ENCODE peak calls at places on chromosomes 11 and 22, in eight cellular contexts. N is transverse colon, W is mesendoderm, G is IMR-90, D is body of pancreas, B is neural progenitor cell, I is sigmoid colon, T is fibroblast of lung. X is an unnamed sample. For H3K4me1 and H3K27me3, the result is how much of the 10 kb centered on the place peaks cover.

GRCh38 chr11:67581469-67581868 is 2.1 kb upstream of the GSTP1 start:
- DNase-seq in N (no peak), D (peak), T (no peak), G (no peak), W (peak), B (peak), I (no peak), X (no peak)

GRCh38 chr11:4496555-4497248 is 14.3 kb downstream of the OR52K1 start:
- DNase-seq in T (peak), G (no peak), W (no peak), N (no peak), D (peak), B (no peak), I (no peak), X (no peak)

GRCh38 chr11:19880088-19880345 is 167.4 kb downstream of the NAV2 start:
- DNase-seq in G (no peak), I (no peak), B (no peak), N (no peak), W (no peak), D (no peak), T (no peak), X (no peak)

GRCh38 chr11:46321757-46322156 is 25.5 kb upstream of the DGKZ start:
- DNase-seq in N (no peak), G (no peak), T (peak), D (no peak), I (no peak), B (no peak), W (no peak), X (no peak)

GRCh38 chr11:130442728-130443127 is 5.7 kb upstream of the ADAMTS15 start:
- DNase-seq in N (no peak), B (no peak), G (peak), D (no peak), W (no peak), I (no peak), T (peak), X (no peak)

GRCh38 chr11:59224419-59224928 is 11.7 kb upstream of the MPEG1 start:
- DNase-seq in G (no peak), N (no peak), T (peak), D (peak), B (no peak), I (peak), W (no peak), X (no peak)

GRCh38 chr11:87740968-87741367 is 434.3 kb downstream of the RAB38 start:
- DNase-seq in N (no peak), G (no peak), W (no peak), I (no peak), D (no peak), B (no peak), T (no peak), X (no peak)

GRCh38 chr11:69383372-69383771 is 89.4 kb downstream of the MYEOV start:
- DNase-seq in I (no peak), T (no peak), D (no peak), W (no peak), G (no peak), B (no peak), N (no peak), X (no peak)

GRCh38 chr11:3105791-3106735 is 48.8 kb upstream of the CARS1 start:
- DNase-seq in I (peak), W (no peak), G (no peak), B (no peak), N (no peak), D (no peak), T (no peak), X (no peak)

GRCh38 chr11:122563761-122564160 is 91.8 kb upstream of the UBASH3B start:
- DNase-seq in D (no peak), T (no peak), N (no peak), G (no peak), W (peak), I (no peak), B (no peak), X (no peak)

GRCh38 chr11:123301696-123302400 is 106.8 kb upstream of the CLMP start:
- DNase-seq in I (peak), D (peak), T (no peak), B (peak), N (peak), G (peak), W (peak), X (peak)

DNA sequence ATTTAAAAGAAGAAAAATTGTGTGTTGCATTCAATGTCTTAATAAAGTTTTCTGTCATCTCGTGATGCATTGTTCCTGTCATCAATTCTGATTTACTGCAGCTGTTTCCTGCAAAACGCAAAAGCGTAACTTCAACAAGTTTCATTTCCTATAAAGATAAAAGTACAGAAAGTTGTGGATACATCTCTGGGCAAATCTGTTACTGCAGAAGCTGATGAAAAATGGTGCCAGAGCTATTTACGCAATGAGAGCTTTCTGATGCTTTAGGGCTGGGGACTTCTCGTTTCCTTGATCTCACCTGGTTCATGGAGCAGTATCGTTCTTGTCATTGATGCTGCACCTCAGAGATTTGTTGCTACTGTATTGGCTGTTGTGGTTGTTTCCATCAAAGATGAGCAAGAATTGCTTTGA is 15.5 kb upstream of the MS4A12 start:
- DNase-seq in I (no peak), D (peak), T (no peak), G (no peak), B (no peak), N (no peak), W (no peak), X (no peak)
- H3K4me1 ChIP-seq in I (under half), D (under half), T (under half), G (under half), B (under half), N (under half), W (under half), X (under half)

GRCh38 chr22:28147401-28147800 is 228.3 kb upstream of the PITPNB start:
- DNase-seq in G (no peak), B (no peak), T (no peak), N (no peak), W (no peak), I (no peak), D (no peak), X (no peak)
- H3K27me3 ChIP-seq in G (under half), B (under half), T (under half), N (under half), W (under half), I (under half), D (under half), X (under half)

GRCh38 chr22:19177164-19178064 is 1.1 kb downstream of the SLC25A1 start:
- DNase-seq in D (no peak), N (no peak), I (peak), T (no peak), B (peak), G (no peak), W (no peak), X (no peak)
- H3K4me1 ChIP-seq in D (half or more), N (under half), I (half or more), T (under half), B (under half), G (under half), W (under half), X (under half)

DNA sequence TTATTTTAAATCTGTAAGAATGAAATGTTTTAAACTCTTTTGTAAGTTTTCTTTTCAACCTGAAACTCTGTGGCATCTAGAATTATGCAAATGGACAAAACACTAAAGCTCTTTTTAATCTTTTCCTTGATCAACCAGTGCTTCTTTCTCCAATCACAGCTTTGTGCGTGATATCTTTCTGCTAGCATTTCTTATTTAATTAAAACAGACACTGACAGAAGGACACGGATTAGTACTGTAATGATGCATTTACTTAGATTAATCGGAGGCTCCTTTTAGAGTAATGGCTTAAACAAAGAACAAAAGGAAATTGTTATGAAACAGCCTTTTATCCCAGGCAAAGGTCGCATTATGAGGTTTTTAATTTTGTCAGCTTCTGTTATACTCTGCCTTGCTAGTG is 48.4 kb upstream of the SOX6 start:
- DNase-seq in B (no peak), T (no peak), I (no peak), G (no peak), W (no peak), D (no peak), N (no peak), X (no peak)
- H3K27me3 ChIP-seq in B (half or more), T (under half), I (under half), G (under half), W (under half), D (under half), N (under half), X (under half)

GRCh38 chr22:46060292-46061123 is 83.5 kb upstream of the WNT7B start:
- DNase-seq in B (no peak), D (no peak), T (no peak), N (no peak), I (peak), W (no peak), G (no peak), X (no peak)

GRCh38 chr22:46061124-46061410 is 84.1 kb upstream of the WNT7B start:
- DNase-seq in I (peak), N (peak), G (no peak), W (no peak), D (no peak), B (no peak), T (no peak), X (no peak)

GRCh38 chr22:46057762-46058420 is 80.9 kb upstream of the WNT7B start:
- DNase-seq in D (peak), N (peak), B (no peak), W (no peak), I (peak), T (peak), G (no peak), X (no peak)

GRCh38 chr22:46057206-46057605 is 80.2 kb upstream of the WNT7B start:
- DNase-seq in B (no peak), G (no peak), W (no peak), T (peak), I (peak), D (peak), N (peak), X (no peak)

GRCh38 chr22:46058591-46059519 is 81.9 kb upstream of the WNT7B start:
- DNase-seq in D (peak), N (peak), I (peak), T (no peak), W (no peak), B (no peak), G (no peak), X (no peak)
- H3K4me1 ChIP-seq in D (half or more), N (half or more), I (half or more), T (under half), W (under half), B (under half), G (under half), X (under half)

GRCh38 chr22:49462795-49463194 is 364.9 kb downstream of the BRD1 start:
- DNase-seq in G (no peak), N (no peak), I (no peak), D (peak), W (no peak), T (no peak), B (no peak), X (no peak)

GRCh38 chr22:49470741-49471134 is 356.9 kb downstream of the BRD1 start:
- DNase-seq in D (no peak), G (no peak), B (no peak), T (no peak), I (no peak), N (no peak), W (no peak), X (no peak)

GRCh38 chr22:49464024-49464423 is 363.6 kb downstream of the BRD1 start:
- DNase-seq in T (no peak), G (no peak), I (no peak), W (no peak), N (no peak), B (no peak), D (no peak), X (no peak)

GRCh38 chr22:49469896-49470740 is 357.6 kb downstream of the BRD1 start:
- DNase-seq in N (no peak), I (no peak), T (no peak), W (peak), G (no peak), B (no peak), D (no peak), X (no peak)

DNA sequence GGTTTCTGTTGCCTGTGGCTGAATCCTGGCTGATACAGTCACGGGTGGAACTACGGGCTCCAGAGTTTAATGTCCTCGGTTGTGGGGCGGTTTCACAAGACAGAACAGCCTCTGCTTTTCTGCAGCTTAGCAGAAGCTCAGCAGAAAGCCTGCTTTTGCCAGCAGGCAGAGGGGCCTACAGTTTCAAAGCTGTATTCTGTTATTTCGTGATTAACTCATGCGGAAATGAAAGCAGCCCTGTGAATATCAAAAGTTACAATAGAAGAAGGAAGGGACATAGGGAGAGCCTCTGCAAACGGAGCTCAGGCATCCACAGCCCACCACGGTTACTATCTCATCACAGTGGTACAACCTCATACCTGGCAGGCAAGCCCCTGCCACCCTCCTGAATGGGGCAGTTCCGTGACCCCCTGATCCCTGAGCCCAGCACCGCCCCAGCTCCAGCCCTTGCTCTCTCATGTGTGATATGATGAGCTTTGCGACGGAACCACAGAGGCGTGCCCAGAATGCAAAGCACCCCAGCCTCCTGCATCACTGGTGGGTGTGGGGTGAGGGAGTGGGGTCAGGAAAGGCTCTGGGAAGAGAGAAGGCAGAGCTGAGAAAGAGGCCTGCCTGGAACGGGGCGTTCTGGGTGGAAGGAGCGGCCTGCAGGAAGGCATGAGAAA is 360.6 kb downstream of the BRD1 start:
- DNase-seq in W (no peak), D (no peak), I (no peak), N (no peak), B (no peak), T (no peak), G (no peak), X (no peak)
- H3K27me3 ChIP-seq in W (under half), D (under half), I (under half), N (under half), B (under half), T (under half), G (under half), X (under half)

GRCh38 chr11:76209671-76209955 is 3.3 kb upstream of the WNT11 start:
- DNase-seq in G (no peak), W (no peak), I (no peak), D (no peak), B (no peak), T (no peak), N (no peak), X (no peak)

GRCh38 chr11:76210920-76211851 is 4.9 kb upstream of the WNT11 start:
- DNase-seq in W (no peak), G (no peak), D (no peak), B (no peak), T (no peak), N (peak), I (no peak), X (no peak)

GRCh38 chr11:76208438-76208828 is 2.1 kb upstream of the WNT11 start:
- DNase-seq in B (no peak), T (no peak), N (no peak), D (no peak), I (no peak), G (no peak), W (no peak), X (no peak)

GRCh38 chr11:76208829-76209670 is 2.7 kb upstream of the WNT11 start:
- DNase-seq in G (peak), I (peak), W (peak), B (peak), N (peak), D (peak), T (peak), X (peak)

GRCh38 chr11:76209956-76210885 is 3.9 kb upstream of the WNT11 start:
- DNase-seq in G (peak), N (peak), B (peak), W (peak), T (peak), I (peak), D (peak), X (no peak)
- H3K4me1 ChIP-seq in G (under half), N (half or more), B (under half), W (under half), T (under half), I (half or more), D (under half), X (under half)

X was measured in effector memory CD4-positive, alpha-beta T cell.